ENCODE peak calls at places on chromosome 13, in eight cellular contexts. N is midbrain, Q is hippocampal formation, Y is fibroblast of mammary gland, C is adrenal gland, L is IMR-90, V is epithelial cell of prostate, R is activated B cell treated with CpG ODN at 0.5 μM for 24 hours. I is an unnamed sample.

GRCh38 chr13:105346141-105346766 is 1189.2 kb downstream of the EFNB2 start:
- DNase-seq in N (no peak), Q (no peak), Y (peak; percentile 41), C (no peak), L (peak; percentile 90), V (peak; percentile 12), R (no peak), I (no peak)

GRCh38 chr13:102771298-102772041 is 2.1 kb downstream of the TEX30 start:
- DNase-seq in N (no peak), Q (no peak), Y (no peak), C (no peak), L (no peak), V (no peak), R (no peak), I (no peak)

GRCh38 chr13:105033999-105034398 is 1501.5 kb downstream of the EFNB2 start:
- DNase-seq in N (no peak), Q (no peak), Y (no peak), C (no peak), L (no peak), V (no peak), R (no peak), I (no peak)

GRCh38 chr13:39682788-39683187 is 27.3 kb downstream of the COG6 start:
- DNase-seq in N (no peak), Q (no peak), Y (no peak), C (no peak), L (no peak), V (no peak), R (no peak), I (no peak)

GRCh38 chr13:105962080-105962479 is 573.4 kb downstream of the EFNB2 start:
- DNase-seq in N (no peak), Q (no peak), Y (no peak), C (no peak), L (no peak), V (no peak), R (no peak), I (no peak)

GRCh38 chr13:23458972-23459371 is 25.5 kb upstream of the SACS start:
- DNase-seq in N (no peak), Q (no peak), Y (no peak), C (no peak), L (no peak), V (no peak), R (no peak), I (no peak)

GRCh38 chr13:40247845-40248244 is 418.6 kb downstream of the FOXO1 start:
- DNase-seq in N (no peak), Q (no peak), Y (peak; percentile 60), C (no peak), L (no peak), V (no peak), R (no peak), I (no peak)

GRCh38 chr13:107301724-107302374 is 733.9 kb upstream of the ARGLU1 start:
- DNase-seq in N (no peak), Q (no peak), Y (peak; percentile 8), C (no peak), L (no peak), V (no peak), R (no peak), I (no peak)

GRCh38 chr13:101985321-101985720 is 416.5 kb downstream of the FGF14 start:
- DNase-seq in N (no peak), Q (no peak), Y (peak; percentile 78), C (no peak), L (no peak), V (no peak), R (no peak), I (no peak)

GRCh38 chr13:91722267-91722884 is 324.0 kb downstream of the GPC5 start:
- DNase-seq in N (peak; percentile 60), Q (no peak), Y (peak; percentile 17), C (no peak), L (peak; percentile 18), V (no peak), R (no peak), I (peak; percentile 17)

GRCh38 chr13:50365683-50366391 is 350.6 kb downstream of the KCNRG start:
- DNase-seq in N (no peak), Q (no peak), Y (no peak), C (no peak), L (no peak), V (peak; percentile 75), R (no peak), I (no peak)

GRCh38 chr13:45445053-45445452 is 19.7 kb upstream of the COG3 start:
- DNase-seq in N (no peak), Q (no peak), Y (no peak), C (no peak), L (no peak), V (no peak), R (no peak), I (no peak)

GRCh38 chr13:110425444-110425780 is 118.3 kb downstream of the COL4A2 start:
- DNase-seq in N (no peak), Q (no peak), Y (peak; percentile 70), C (no peak), L (peak; percentile 96), V (no peak), R (no peak), I (no peak)